ENCODE peak calls at places on chromosomes 5 and 9, in ten cellular contexts. K, G, B, F, V, R, U, H, N and P are unnamed samples.

GRCh38 chr5:15501057-15501791 is 1.2 kb downstream of the FBXL7 start:
- DNase-seq in R (no peak), N (peak), H (peak), F (no peak), B (peak), V (peak), U (no peak), K (no peak), G (no peak), P (peak)

GRCh38 chr5:37103302-37103701 is 145.9 kb downstream of the CPLANE1 start:
- DNase-seq in R (no peak), N (no peak), G (no peak), U (no peak), K (no peak), F (no peak), H (no peak), B (no peak), V (no peak), P (no peak)

GRCh38 chr9:107945961-107946360 is 456.4 kb upstream of the KLF4 start:
- DNase-seq in U (no peak), R (no peak), G (no peak), B (no peak), V (no peak), K (no peak), N (no peak), F (no peak), H (no peak), P (no peak)

GRCh38 chr5:115497200-115497599 is 47.4 kb downstream of the FEM1C start:
- DNase-seq in U (no peak), G (no peak), H (no peak), B (no peak), F (no peak), R (no peak), V (no peak), K (no peak), N (no peak), P (no peak)

GRCh38 chr5:176542135-176542595 is 5.0 kb upstream of the RNF44 start:
- DNase-seq in F (peak), U (peak), R (no peak), N (no peak), G (no peak), H (no peak), K (peak), V (no peak), B (no peak), P (no peak)

GRCh38 chr9:130111805-130112204 is 58.1 kb downstream of the GPR107 start:
- DNase-seq in B (no peak), V (no peak), K (no peak), R (no peak), G (peak), H (no peak), N (peak), F (no peak), U (no peak), P (no peak)

GRCh38 chr5:34822921-34823715 is 15.8 kb upstream of the TTC23L start:
- DNase-seq in B (no peak), G (no peak), N (no peak), H (no peak), F (no peak), R (no peak), U (no peak), K (no peak), V (no peak), P (no peak)

GRCh38 chr9:29439961-29440360 is 1866.7 kb upstream of the C9orf72 start:
- DNase-seq in H (no peak), R (no peak), N (no peak), K (no peak), G (no peak), B (no peak), F (no peak), V (no peak), U (no peak), P (no peak)

GRCh38 chr5:132099073-132099748 is 25.6 kb downstream of the CSF2 start:
- DNase-seq in B (no peak), U (no peak), N (no peak), R (no peak), V (no peak), K (peak), F (peak), H (no peak), G (no peak), P (no peak)

GRCh38 chr9:89970701-89971100 is 365.9 kb downstream of the GADD45G start:
- DNase-seq in U (no peak), B (no peak), R (no peak), H (no peak), F (no peak), V (no peak), G (no peak), N (no peak), K (no peak), P (no peak)

GRCh38 chr5:157961176-157961575 is 102.2 kb upstream of the CLINT1 start:
- DNase-seq in U (no peak), H (no peak), N (no peak), G (no peak), V (no peak), B (no peak), R (no peak), F (no peak), K (no peak), P (peak)